ENCODE peak calls at places on chromosomes 11 and 22, in eight cellular contexts. One of them, this sample, is unnamed.

GRCh38 chr22:31093090-31093850 is 12.2 kb downstream of the SMTN start:
- DNase-seq in AG04450: no peak
- DNase-seq in nephron progenitor cell: no peak
- DNase-seq in cardiac muscle cell: no peak
- DNase-seq in A673: no peak
- DNase-seq in fibroblast of lung: no peak
- DNase-seq in dorsolateral prefrontal cortex: peak; percentile 52
- DNase-seq in GM12865: no peak
- DNase-seq in this sample: no peak

GRCh38 chr11:132779487-132779886 is 752.8 kb downstream of the OPCML start:
- DNase-seq in dorsolateral prefrontal cortex: peak; percentile 50
- DNase-seq in AG04450: no peak
- DNase-seq in fibroblast of lung: peak; percentile 68
- DNase-seq in A673: no peak
- DNase-seq in cardiac muscle cell: no peak
- DNase-seq in GM12865: no peak
- DNase-seq in nephron progenitor cell: no peak
- DNase-seq in this sample: no peak

GRCh38 chr11:6547177-6547576 is 50.1 kb downstream of the DNHD1 start:
- DNase-seq in A673: no peak
- DNase-seq in dorsolateral prefrontal cortex: no peak
- DNase-seq in nephron progenitor cell: no peak
- DNase-seq in GM12865: no peak
- DNase-seq in fibroblast of lung: no peak
- DNase-seq in cardiac muscle cell: no peak
- DNase-seq in AG04450: no peak
- DNase-seq in this sample: no peak

GRCh38 chr11:97751405-97751804 is 1269.3 kb upstream of the CNTN5 start:
- DNase-seq in A673: no peak
- DNase-seq in GM12865: no peak
- DNase-seq in dorsolateral prefrontal cortex: no peak
- DNase-seq in fibroblast of lung: no peak
- DNase-seq in cardiac muscle cell: no peak
- DNase-seq in nephron progenitor cell: no peak
- DNase-seq in AG04450: no peak
- DNase-seq in this sample: no peak

GRCh38 chr22:22942511-22943329 is 55.1 kb downstream of the IGLL5 start:
- DNase-seq in cardiac muscle cell: peak; percentile 70
- DNase-seq in AG04450: no peak
- DNase-seq in dorsolateral prefrontal cortex: peak; percentile 26
- DNase-seq in nephron progenitor cell: peak; percentile 88
- DNase-seq in A673: peak; percentile 79
- DNase-seq in fibroblast of lung: peak; percentile 33
- DNase-seq in GM12865: peak; percentile 94
- DNase-seq in this sample: peak; percentile 81

GRCh38 chr11:113001709-113002108 is 40.5 kb downstream of the NCAM1 start:
- DNase-seq in GM12865: no peak
- DNase-seq in AG04450: no peak
- DNase-seq in cardiac muscle cell: no peak
- DNase-seq in fibroblast of lung: no peak
- DNase-seq in A673: no peak
- DNase-seq in dorsolateral prefrontal cortex: peak; percentile 57
- DNase-seq in nephron progenitor cell: no peak
- DNase-seq in this sample: no peak

GRCh38 chr11:2482745-2483144 is 37.9 kb downstream of the KCNQ1 start:
- DNase-seq in fibroblast of lung: no peak
- DNase-seq in GM12865: no peak
- DNase-seq in nephron progenitor cell: no peak
- DNase-seq in cardiac muscle cell: no peak
- DNase-seq in A673: no peak
- DNase-seq in AG04450: no peak
- DNase-seq in dorsolateral prefrontal cortex: no peak
- DNase-seq in this sample: no peak

GRCh38 chr11:65960824-65961266 is 689 bp upstream of the SART1 start:
- DNase-seq in dorsolateral prefrontal cortex: no peak
- DNase-seq in GM12865: no peak
- DNase-seq in fibroblast of lung: no peak
- DNase-seq in AG04450: no peak
- DNase-seq in A673: no peak
- DNase-seq in cardiac muscle cell: no peak
- DNase-seq in nephron progenitor cell: no peak
- DNase-seq in this sample: no peak

GRCh38 chr22:23478175-23478574 is 101.9 kb downstream of the IGLL1 start:
- DNase-seq in dorsolateral prefrontal cortex: no peak
- DNase-seq in fibroblast of lung: peak; percentile 0
- DNase-seq in cardiac muscle cell: peak; percentile 16
- DNase-seq in A673: peak; percentile 7
- DNase-seq in GM12865: peak; percentile 30
- DNase-seq in AG04450: no peak
- DNase-seq in nephron progenitor cell: no peak
- DNase-seq in this sample: no peak

GRCh38 chr22:49090853-49091135 is 736.9 kb downstream of the BRD1 start:
- DNase-seq in nephron progenitor cell: no peak
- DNase-seq in AG04450: no peak
- DNase-seq in dorsolateral prefrontal cortex: no peak
- DNase-seq in GM12865: no peak
- DNase-seq in fibroblast of lung: no peak
- DNase-seq in A673: no peak
- DNase-seq in cardiac muscle cell: no peak
- DNase-seq in this sample: no peak

GRCh38 chr11:35362571-35362980 is 56.8 kb downstream of the SLC1A2 start:
- DNase-seq in cardiac muscle cell: no peak
- DNase-seq in nephron progenitor cell: no peak
- DNase-seq in AG04450: no peak
- DNase-seq in GM12865: no peak
- DNase-seq in dorsolateral prefrontal cortex: no peak
- DNase-seq in fibroblast of lung: no peak
- DNase-seq in A673: no peak
- DNase-seq in this sample: no peak

GRCh38 chr22:39428597-39429071 is 28.2 kb upstream of the MGAT3 start:
- DNase-seq in cardiac muscle cell: no peak
- DNase-seq in nephron progenitor cell: peak; percentile 55
- DNase-seq in fibroblast of lung: peak; percentile 39
- DNase-seq in A673: peak; percentile 98
- DNase-seq in GM12865: no peak
- DNase-seq in dorsolateral prefrontal cortex: no peak
- DNase-seq in AG04450: no peak
- DNase-seq in this sample: no peak

GRCh38 chr22:28911777-28912669 is 28.7 kb downstream of the ZNRF3 start:
- DNase-seq in cardiac muscle cell: peak; percentile 66
- DNase-seq in GM12865: no peak
- DNase-seq in dorsolateral prefrontal cortex: no peak
- DNase-seq in nephron progenitor cell: no peak
- DNase-seq in AG04450: peak; percentile 39
- DNase-seq in fibroblast of lung: peak; percentile 59
- DNase-seq in A673: no peak
- DNase-seq in this sample: no peak

GRCh38 chr22:20653795-20654342 is 120.0 kb upstream of the SERPIND1 start:
- DNase-seq in cardiac muscle cell: no peak
- DNase-seq in AG04450: no peak
- DNase-seq in A673: no peak
- DNase-seq in nephron progenitor cell: no peak
- DNase-seq in dorsolateral prefrontal cortex: no peak
- DNase-seq in GM12865: no peak
- DNase-seq in fibroblast of lung: no peak
- DNase-seq in this sample: no peak

GRCh38 chr11:46903846-46904245 is 14.5 kb downstream of the LRP4 start:
- DNase-seq in AG04450: no peak
- DNase-seq in cardiac muscle cell: no peak
- DNase-seq in fibroblast of lung: no peak
- DNase-seq in nephron progenitor cell: no peak
- DNase-seq in dorsolateral prefrontal cortex: peak; percentile 50
- DNase-seq in GM12865: no peak
- DNase-seq in A673: no peak
- DNase-seq in this sample: no peak

GRCh38 chr22:36395061-36395849 is 7.5 kb upstream of the MYH9 start:
- DNase-seq in AG04450: no peak
- DNase-seq in dorsolateral prefrontal cortex: no peak
- DNase-seq in nephron progenitor cell: no peak
- DNase-seq in cardiac muscle cell: no peak
- DNase-seq in fibroblast of lung: no peak
- DNase-seq in A673: no peak
- DNase-seq in GM12865: no peak
- DNase-seq in this sample: no peak

GRCh38 chr11:123083623-123084029 is 21.7 kb upstream of the HSPA8 start:
- DNase-seq in fibroblast of lung: peak; percentile 95
- DNase-seq in A673: peak; percentile 95
- DNase-seq in dorsolateral prefrontal cortex: peak; percentile 91
- DNase-seq in cardiac muscle cell: peak; percentile 98
- DNase-seq in nephron progenitor cell: no peak
- DNase-seq in GM12865: no peak
- DNase-seq in AG04450: peak; percentile 90
- DNase-seq in this sample: peak; percentile 14

GRCh38 chr11:95459268-95460040 is 228.5 kb upstream of the SESN3 start:
- DNase-seq in cardiac muscle cell: peak; percentile 71
- DNase-seq in GM12865: no peak
- DNase-seq in nephron progenitor cell: no peak
- DNase-seq in A673: peak; percentile 46
- DNase-seq in fibroblast of lung: peak; percentile 33
- DNase-seq in dorsolateral prefrontal cortex: no peak
- DNase-seq in AG04450: no peak
- DNase-seq in this sample: no peak

GRCh38 chr11:134882141-134882540 is 470.1 kb upstream of the B3GAT1 start:
- DNase-seq in fibroblast of lung: no peak
- DNase-seq in nephron progenitor cell: no peak
- DNase-seq in dorsolateral prefrontal cortex: no peak
- DNase-seq in A673: no peak
- DNase-seq in GM12865: no peak
- DNase-seq in cardiac muscle cell: no peak
- DNase-seq in AG04450: no peak
- DNase-seq in this sample: no peak

DNA sequence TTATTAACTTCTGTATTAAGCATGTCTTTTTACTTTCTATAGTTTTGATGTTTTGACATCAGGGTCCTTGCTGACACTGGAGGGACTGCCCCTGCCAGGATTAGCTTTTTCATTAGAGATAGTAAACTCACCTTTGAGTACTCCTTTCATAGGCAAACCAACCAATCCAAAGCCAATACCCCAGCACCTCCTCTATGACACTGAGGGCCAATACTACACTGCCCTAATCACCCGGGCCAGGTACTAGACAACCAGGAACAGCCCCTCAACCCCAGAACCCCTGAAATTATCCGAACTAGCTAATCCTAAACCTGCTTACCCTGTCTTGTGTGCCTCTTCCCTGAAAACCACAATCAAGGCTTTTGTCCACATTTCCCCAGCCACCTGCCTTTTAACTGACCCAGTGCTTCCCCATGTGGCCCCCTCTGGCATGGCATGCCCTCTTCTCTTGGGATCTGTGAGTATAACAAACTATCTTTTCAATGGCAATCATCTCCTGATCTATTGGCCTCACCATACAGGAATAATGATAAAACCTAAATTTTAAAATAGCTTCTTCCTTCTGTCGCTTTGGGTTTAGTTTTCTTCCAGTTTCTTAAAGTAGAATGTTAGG is 31.2 kb downstream of the RAB6A start:
- DNase-seq in GM12865: no peak
- DNase-seq in AG04450: no peak
- DNase-seq in nephron progenitor cell: peak; percentile 16
- DNase-seq in dorsolateral prefrontal cortex: no peak
- DNase-seq in fibroblast of lung: no peak
- DNase-seq in cardiac muscle cell: no peak
- DNase-seq in A673: peak; percentile 40
- DNase-seq in this sample: peak; percentile 35
- TF ChIP-seq CTCF in GM12865: peak; percentile 39
- TF ChIP-seq CTCF in AG04450: peak; percentile 45
- TF ChIP-seq CTCF in nephron progenitor cell: peak; percentile 47
- TF ChIP-seq CTCF in dorsolateral prefrontal cortex: peak; percentile 58
- TF ChIP-seq CTCF in fibroblast of lung: no peak
- TF ChIP-seq CTCF in cardiac muscle cell: peak; percentile 45
- TF ChIP-seq CTCF in A673: peak; percentile 58
- TF ChIP-seq CTCF in this sample: peak; percentile 63

DNA sequence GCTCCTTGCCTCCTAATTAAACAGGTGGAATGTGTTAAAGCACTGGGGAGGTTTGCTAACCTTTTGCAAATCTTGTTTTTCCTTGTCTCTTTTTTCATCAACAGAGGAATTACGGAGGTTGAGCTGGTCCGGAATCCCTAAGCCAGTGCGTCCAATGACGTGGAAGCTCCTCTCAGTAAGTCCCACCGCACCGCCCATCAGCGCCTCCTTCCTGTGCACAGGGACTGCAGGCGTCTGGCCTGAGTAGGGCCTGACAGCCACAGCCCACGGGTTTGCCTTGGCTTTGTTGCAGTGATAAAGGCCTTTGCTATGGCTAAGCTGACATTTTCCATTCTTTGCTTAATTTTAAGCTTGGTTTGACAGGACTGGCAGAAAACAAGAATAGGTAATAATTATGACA is 116.1 kb downstream of the TBC1D22A start:
- DNase-seq in GM12865: no peak
- DNase-seq in nephron progenitor cell: no peak
- DNase-seq in A673: no peak
- DNase-seq in AG04450: no peak
- DNase-seq in dorsolateral prefrontal cortex: no peak
- DNase-seq in cardiac muscle cell: peak; percentile 21
- DNase-seq in fibroblast of lung: no peak
- DNase-seq in this sample: no peak
- TF ChIP-seq CTCF in GM12865: no peak
- TF ChIP-seq CTCF in nephron progenitor cell: no peak
- TF ChIP-seq CTCF in A673: peak; percentile 14
- TF ChIP-seq CTCF in AG04450: no peak
- TF ChIP-seq CTCF in dorsolateral prefrontal cortex: no peak
- TF ChIP-seq CTCF in cardiac muscle cell: no peak
- TF ChIP-seq CTCF in fibroblast of lung: no peak
- TF ChIP-seq CTCF in this sample: no peak

DNA sequence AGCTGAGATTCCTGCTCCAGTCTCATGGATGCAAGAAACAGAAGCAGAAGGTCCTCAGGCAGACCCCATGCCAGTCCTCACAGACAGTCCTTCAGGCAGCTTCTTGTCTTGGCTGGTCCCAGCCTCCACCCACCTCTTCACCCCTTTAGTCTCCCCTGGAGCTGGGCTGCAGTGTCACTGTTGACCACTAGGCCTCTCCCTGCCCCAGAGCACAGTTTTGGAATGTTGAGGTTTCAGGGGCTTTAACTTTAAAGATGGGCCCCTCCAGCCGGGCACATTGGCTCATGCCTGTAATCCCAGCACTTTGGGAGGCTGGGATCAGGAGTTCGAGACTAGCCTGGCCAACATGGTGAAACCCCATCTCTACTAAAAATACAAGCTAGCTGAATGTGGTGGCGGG is 39.5 kb upstream of the GCAT start:
- DNase-seq in cardiac muscle cell: no peak
- DNase-seq in A673: no peak
- DNase-seq in GM12865: no peak
- DNase-seq in dorsolateral prefrontal cortex: no peak
- DNase-seq in fibroblast of lung: no peak
- DNase-seq in AG04450: no peak
- DNase-seq in nephron progenitor cell: no peak
- DNase-seq in this sample: no peak
- TF ChIP-seq CTCF in cardiac muscle cell: peak; percentile 28
- TF ChIP-seq CTCF in A673: peak; percentile 37
- TF ChIP-seq CTCF in GM12865: peak; percentile 24
- TF ChIP-seq CTCF in dorsolateral prefrontal cortex: no peak
- TF ChIP-seq CTCF in fibroblast of lung: peak; percentile 20
- TF ChIP-seq CTCF in AG04450: peak; percentile 40
- TF ChIP-seq CTCF in nephron progenitor cell: peak; percentile 22
- TF ChIP-seq CTCF in this sample: peak; percentile 57

DNA sequence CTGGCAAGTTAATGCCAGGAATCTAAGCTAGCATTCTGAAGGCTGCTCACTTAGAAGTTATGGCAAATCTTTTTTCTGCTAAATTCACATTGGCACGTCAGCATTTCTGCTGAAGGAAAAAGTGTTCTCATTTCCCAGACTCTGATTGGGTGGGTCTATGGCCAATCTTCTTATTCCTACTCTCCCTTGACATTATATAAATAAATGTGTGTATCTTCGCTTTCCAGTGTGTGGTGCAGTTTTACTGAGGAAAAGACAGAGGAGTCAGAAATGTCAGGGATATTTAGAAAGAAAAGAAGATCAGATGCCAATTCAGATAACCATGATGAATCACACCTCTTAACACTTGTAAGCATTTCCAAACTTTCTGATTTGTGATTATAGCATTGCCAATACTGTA is 3.2 kb upstream of the BDNF start:
- DNase-seq in AG04450: no peak
- DNase-seq in dorsolateral prefrontal cortex: no peak
- DNase-seq in nephron progenitor cell: no peak
- DNase-seq in GM12865: no peak
- DNase-seq in fibroblast of lung: peak; percentile 72
- DNase-seq in A673: no peak
- DNase-seq in cardiac muscle cell: peak; percentile 49
- DNase-seq in this sample: no peak
- TF ChIP-seq CTCF in AG04450: peak; percentile 26
- TF ChIP-seq CTCF in dorsolateral prefrontal cortex: no peak
- TF ChIP-seq CTCF in nephron progenitor cell: no peak
- TF ChIP-seq CTCF in GM12865: no peak
- TF ChIP-seq CTCF in fibroblast of lung: no peak
- TF ChIP-seq CTCF in A673: no peak
- TF ChIP-seq CTCF in cardiac muscle cell: no peak
- TF ChIP-seq CTCF in this sample: no peak